ENCODE peak calls at places on chromosomes 5 and 9, in eight cellular contexts. One of them, this sample, is unnamed.

GRCh38 chr5:178201927-178202235 is 2.5 kb upstream of the HNRNPAB start:
- DNase-seq in K562: no peak
- DNase-seq in mesenchymal stem cell: no peak
- DNase-seq in lower lobe of right lung: no peak
- DNase-seq in CD4-positive, CD25-positive, alpha-beta regulatory T cell: no peak
- DNase-seq in HCT116: no peak
- DNase-seq in uterus: no peak
- DNase-seq in GM12878: no peak
- DNase-seq in this sample: no peak

GRCh38 chr5:100643473-100643872 is 108.3 kb downstream of the FAM174A start:
- DNase-seq in K562: no peak
- DNase-seq in mesenchymal stem cell: peak; percentile 19
- DNase-seq in lower lobe of right lung: no peak
- DNase-seq in CD4-positive, CD25-positive, alpha-beta regulatory T cell: no peak
- DNase-seq in HCT116: no peak
- DNase-seq in uterus: no peak
- DNase-seq in GM12878: no peak
- DNase-seq in this sample: no peak

GRCh38 chr9:75993434-75993833 is 103.0 kb downstream of the PCSK5 start:
- DNase-seq in K562: no peak
- DNase-seq in mesenchymal stem cell: peak; percentile 27
- DNase-seq in lower lobe of right lung: no peak
- DNase-seq in CD4-positive, CD25-positive, alpha-beta regulatory T cell: no peak
- DNase-seq in HCT116: peak; percentile 26
- DNase-seq in uterus: no peak
- DNase-seq in GM12878: no peak
- DNase-seq in this sample: no peak

GRCh38 chr5:111755264-111755941 is 1.6 kb downstream of the NREP start:
- DNase-seq in K562: no peak
- DNase-seq in mesenchymal stem cell: no peak
- DNase-seq in lower lobe of right lung: no peak
- DNase-seq in CD4-positive, CD25-positive, alpha-beta regulatory T cell: no peak
- DNase-seq in HCT116: no peak
- DNase-seq in uterus: no peak
- DNase-seq in GM12878: no peak
- DNase-seq in this sample: no peak

GRCh38 chr5:16600397-16600796 is 16.4 kb downstream of the RETREG1 start:
- DNase-seq in K562: no peak
- DNase-seq in mesenchymal stem cell: no peak
- DNase-seq in lower lobe of right lung: peak; percentile 78
- DNase-seq in CD4-positive, CD25-positive, alpha-beta regulatory T cell: no peak
- DNase-seq in HCT116: no peak
- DNase-seq in uterus: peak; percentile 24
- DNase-seq in GM12878: no peak
- DNase-seq in this sample: no peak

GRCh38 chr5:133041910-133042309 is 9.9 kb upstream of the HSPA4 start:
- DNase-seq in K562: no peak
- DNase-seq in mesenchymal stem cell: peak; percentile 52
- DNase-seq in lower lobe of right lung: no peak
- DNase-seq in CD4-positive, CD25-positive, alpha-beta regulatory T cell: no peak
- DNase-seq in HCT116: no peak
- DNase-seq in uterus: no peak
- DNase-seq in GM12878: no peak
- DNase-seq in this sample: no peak

GRCh38 chr5:66498791-66499207 is 97.4 kb upstream of the MAST4 start:
- DNase-seq in K562: no peak
- DNase-seq in mesenchymal stem cell: no peak
- DNase-seq in lower lobe of right lung: no peak
- DNase-seq in CD4-positive, CD25-positive, alpha-beta regulatory T cell: no peak
- DNase-seq in HCT116: no peak
- DNase-seq in uterus: no peak
- DNase-seq in GM12878: no peak
- DNase-seq in this sample: no peak

GRCh38 chr9:68711281-68711680 is 6.2 kb downstream of the PIP5K1B start:
- DNase-seq in K562: no peak
- DNase-seq in mesenchymal stem cell: no peak
- DNase-seq in lower lobe of right lung: no peak
- DNase-seq in CD4-positive, CD25-positive, alpha-beta regulatory T cell: no peak
- DNase-seq in HCT116: no peak
- DNase-seq in uterus: no peak
- DNase-seq in GM12878: no peak
- DNase-seq in this sample: no peak

GRCh38 chr5:322281-322941 is 897 bp downstream of the AHRR start:
- DNase-seq in K562: no peak
- DNase-seq in mesenchymal stem cell: peak; percentile 63
- DNase-seq in lower lobe of right lung: no peak
- DNase-seq in CD4-positive, CD25-positive, alpha-beta regulatory T cell: no peak
- DNase-seq in HCT116: no peak
- DNase-seq in uterus: no peak
- DNase-seq in GM12878: no peak
- DNase-seq in this sample: no peak

GRCh38 chr5:322942-323879 is 1.7 kb downstream of the AHRR start:
- DNase-seq in K562: no peak
- DNase-seq in mesenchymal stem cell: peak; percentile 48
- DNase-seq in lower lobe of right lung: no peak
- DNase-seq in CD4-positive, CD25-positive, alpha-beta regulatory T cell: no peak
- DNase-seq in HCT116: no peak
- DNase-seq in uterus: no peak
- DNase-seq in GM12878: no peak
- DNase-seq in this sample: no peak

GRCh38 chr5:321233-321725 is at the start of gene AHRR:
- DNase-seq in K562: peak; percentile 92
- DNase-seq in mesenchymal stem cell: peak; percentile 76
- DNase-seq in lower lobe of right lung: peak; percentile 78
- DNase-seq in CD4-positive, CD25-positive, alpha-beta regulatory T cell: no peak
- DNase-seq in HCT116: no peak
- DNase-seq in uterus: no peak
- DNase-seq in GM12878: no peak
- DNase-seq in this sample: no peak

GRCh38 chr5:320524-321232 is 836 bp upstream of the AHRR start:
- DNase-seq in K562: no peak
- DNase-seq in mesenchymal stem cell: no peak
- DNase-seq in lower lobe of right lung: no peak
- DNase-seq in CD4-positive, CD25-positive, alpha-beta regulatory T cell: no peak
- DNase-seq in HCT116: no peak
- DNase-seq in uterus: no peak
- DNase-seq in GM12878: no peak
- DNase-seq in this sample: no peak

DNA sequence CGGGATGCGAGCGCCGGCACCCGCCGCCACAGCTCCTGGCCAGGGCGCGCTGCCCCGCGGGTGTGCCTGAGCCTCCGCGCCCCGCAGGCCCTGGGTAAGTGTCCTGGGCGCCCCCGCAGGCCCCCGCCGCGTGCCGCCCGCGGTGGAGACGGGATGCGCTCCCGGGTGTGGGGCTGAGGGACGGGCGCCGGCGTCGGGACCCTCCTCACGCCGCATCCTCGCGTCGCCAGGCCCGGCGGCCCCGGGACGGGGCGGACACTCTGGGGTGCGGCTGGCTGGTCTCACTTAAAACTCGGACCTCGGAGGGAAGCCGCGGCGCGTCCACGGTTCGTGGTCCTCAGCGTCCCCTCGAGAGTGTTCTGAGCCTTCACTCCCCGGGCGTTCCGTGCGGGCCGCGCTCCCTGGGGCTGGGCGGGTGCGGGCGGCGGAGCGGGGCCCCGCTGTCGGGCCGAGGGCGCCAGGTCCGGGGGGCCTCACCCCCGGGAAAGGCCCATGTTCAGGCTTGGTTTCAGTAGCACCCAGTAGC is 275 bp downstream of the AHRR start:
- DNase-seq in K562: no peak
- DNase-seq in mesenchymal stem cell: no peak
- DNase-seq in lower lobe of right lung: no peak
- DNase-seq in CD4-positive, CD25-positive, alpha-beta regulatory T cell: no peak
- DNase-seq in HCT116: no peak
- DNase-seq in uterus: no peak
- DNase-seq in GM12878: no peak
- DNase-seq in this sample: no peak
- H3K4me3 ChIP-seq in K562: no peak overlapping the region
- H3K4me3 ChIP-seq in mesenchymal stem cell: peak overlapping the region; percentile 63
- H3K4me3 ChIP-seq in lower lobe of right lung: peak overlapping the region; percentile 68
- H3K4me3 ChIP-seq in CD4-positive, CD25-positive, alpha-beta regulatory T cell: no peak overlapping the region
- H3K4me3 ChIP-seq in HCT116: peak overlapping the region; percentile 36
- H3K4me3 ChIP-seq in uterus: peak overlapping the region; percentile 6
- H3K4me3 ChIP-seq in GM12878: peak overlapping the region; percentile 96
- H3K4me3 ChIP-seq in this sample: peak overlapping the region; percentile 37

GRCh38 chr9:113520109-113520642 is 56.6 kb downstream of the RGS3 start:
- DNase-seq in K562: no peak
- DNase-seq in mesenchymal stem cell: peak; percentile 44
- DNase-seq in lower lobe of right lung: no peak
- DNase-seq in CD4-positive, CD25-positive, alpha-beta regulatory T cell: peak; percentile 26
- DNase-seq in HCT116: no peak
- DNase-seq in uterus: no peak
- DNase-seq in GM12878: peak; percentile 82
- DNase-seq in this sample: peak; percentile 68
- H3K4me1 ChIP-seq in K562: no peaks in the 10 kb centered on the region
- H3K4me1 ChIP-seq in mesenchymal stem cell: peaks cover 41% of the 10 kb centered on the region
- H3K4me1 ChIP-seq in lower lobe of right lung: peaks cover 55% of the 10 kb centered on the region
- H3K4me1 ChIP-seq in CD4-positive, CD25-positive, alpha-beta regulatory T cell: peaks cover 91% of the 10 kb centered on the region
- H3K4me1 ChIP-seq in HCT116: no peaks in the 10 kb centered on the region
- H3K4me1 ChIP-seq in uterus: no peaks in the 10 kb centered on the region
- H3K4me1 ChIP-seq in GM12878: peaks cover 48% of the 10 kb centered on the region
- H3K4me1 ChIP-seq in this sample: peaks cover 75% of the 10 kb centered on the region

GRCh38 chr9:127878001-127878651 is 651 bp upstream of the AK1 start:
- DNase-seq in K562: no peak
- DNase-seq in mesenchymal stem cell: no peak
- DNase-seq in lower lobe of right lung: no peak
- DNase-seq in CD4-positive, CD25-positive, alpha-beta regulatory T cell: no peak
- DNase-seq in HCT116: no peak
- DNase-seq in uterus: no peak
- DNase-seq in GM12878: no peak
- DNase-seq in this sample: no peak
- H3K4me3 ChIP-seq in K562: peak overlapping the region; percentile 46
- H3K4me3 ChIP-seq in mesenchymal stem cell: peak overlapping the region; percentile 57
- H3K4me3 ChIP-seq in lower lobe of right lung: peak overlapping the region; percentile 67
- H3K4me3 ChIP-seq in CD4-positive, CD25-positive, alpha-beta regulatory T cell: no peak overlapping the region
- H3K4me3 ChIP-seq in HCT116: peak overlapping the region; percentile 58
- H3K4me3 ChIP-seq in uterus: peak overlapping the region; percentile 44
- H3K4me3 ChIP-seq in GM12878: no peak overlapping the region
- H3K4me3 ChIP-seq in this sample: no peak overlapping the region

GRCh38 chr9:38350529-38350928 is 42.0 kb upstream of the ALDH1B1 start:
- DNase-seq in K562: no peak
- DNase-seq in mesenchymal stem cell: no peak
- DNase-seq in lower lobe of right lung: no peak
- DNase-seq in CD4-positive, CD25-positive, alpha-beta regulatory T cell: no peak
- DNase-seq in HCT116: no peak
- DNase-seq in uterus: no peak
- DNase-seq in GM12878: no peak
- DNase-seq in this sample: no peak
- H3K4me1 ChIP-seq in K562: no peaks in the 10 kb centered on the region
- H3K4me1 ChIP-seq in mesenchymal stem cell: peaks cover 16% of the 10 kb centered on the region
- H3K4me1 ChIP-seq in lower lobe of right lung: no peaks in the 10 kb centered on the region
- H3K4me1 ChIP-seq in CD4-positive, CD25-positive, alpha-beta regulatory T cell: no peaks in the 10 kb centered on the region
- H3K4me1 ChIP-seq in HCT116: no peaks in the 10 kb centered on the region
- H3K4me1 ChIP-seq in uterus: no peaks in the 10 kb centered on the region
- H3K4me1 ChIP-seq in GM12878: no peaks in the 10 kb centered on the region
- H3K4me1 ChIP-seq in this sample: no peaks in the 10 kb centered on the region

GRCh38 chr9:129598089-129598596 is 22.8 kb downstream of the C9orf50 start:
- DNase-seq in K562: no peak
- DNase-seq in mesenchymal stem cell: no peak
- DNase-seq in lower lobe of right lung: no peak
- DNase-seq in CD4-positive, CD25-positive, alpha-beta regulatory T cell: no peak
- DNase-seq in HCT116: no peak
- DNase-seq in uterus: no peak
- DNase-seq in GM12878: no peak
- DNase-seq in this sample: no peak
- H3K4me3 ChIP-seq in K562: no peak overlapping the region
- H3K4me3 ChIP-seq in mesenchymal stem cell: no peak overlapping the region
- H3K4me3 ChIP-seq in lower lobe of right lung: peak overlapping the region; percentile 57
- H3K4me3 ChIP-seq in CD4-positive, CD25-positive, alpha-beta regulatory T cell: peak overlapping the region; percentile 26
- H3K4me3 ChIP-seq in HCT116: peak overlapping the region; percentile 57
- H3K4me3 ChIP-seq in uterus: no peak overlapping the region
- H3K4me3 ChIP-seq in GM12878: peak overlapping the region; percentile 44
- H3K4me3 ChIP-seq in this sample: peak overlapping the region; percentile 48

GRCh38 chr9:123326030-123326586 is 29.9 kb upstream of the CRB2 start:
- DNase-seq in K562: no peak
- DNase-seq in mesenchymal stem cell: no peak
- DNase-seq in lower lobe of right lung: no peak
- DNase-seq in CD4-positive, CD25-positive, alpha-beta regulatory T cell: no peak
- DNase-seq in HCT116: no peak
- DNase-seq in uterus: no peak
- DNase-seq in GM12878: no peak
- DNase-seq in this sample: no peak
- H3K4me1 ChIP-seq in K562: peaks cover 27% of the 10 kb centered on the region
- H3K4me1 ChIP-seq in mesenchymal stem cell: peaks cover 5% of the 10 kb centered on the region
- H3K4me1 ChIP-seq in lower lobe of right lung: peaks cover 37% of the 10 kb centered on the region
- H3K4me1 ChIP-seq in CD4-positive, CD25-positive, alpha-beta regulatory T cell: peaks cover 22% of the 10 kb centered on the region
- H3K4me1 ChIP-seq in HCT116: peaks cover 11% of the 10 kb centered on the region
- H3K4me1 ChIP-seq in uterus: no peaks in the 10 kb centered on the region
- H3K4me1 ChIP-seq in GM12878: peaks cover 47% of the 10 kb centered on the region
- H3K4me1 ChIP-seq in this sample: peaks cover 26% of the 10 kb centered on the region

DNA sequence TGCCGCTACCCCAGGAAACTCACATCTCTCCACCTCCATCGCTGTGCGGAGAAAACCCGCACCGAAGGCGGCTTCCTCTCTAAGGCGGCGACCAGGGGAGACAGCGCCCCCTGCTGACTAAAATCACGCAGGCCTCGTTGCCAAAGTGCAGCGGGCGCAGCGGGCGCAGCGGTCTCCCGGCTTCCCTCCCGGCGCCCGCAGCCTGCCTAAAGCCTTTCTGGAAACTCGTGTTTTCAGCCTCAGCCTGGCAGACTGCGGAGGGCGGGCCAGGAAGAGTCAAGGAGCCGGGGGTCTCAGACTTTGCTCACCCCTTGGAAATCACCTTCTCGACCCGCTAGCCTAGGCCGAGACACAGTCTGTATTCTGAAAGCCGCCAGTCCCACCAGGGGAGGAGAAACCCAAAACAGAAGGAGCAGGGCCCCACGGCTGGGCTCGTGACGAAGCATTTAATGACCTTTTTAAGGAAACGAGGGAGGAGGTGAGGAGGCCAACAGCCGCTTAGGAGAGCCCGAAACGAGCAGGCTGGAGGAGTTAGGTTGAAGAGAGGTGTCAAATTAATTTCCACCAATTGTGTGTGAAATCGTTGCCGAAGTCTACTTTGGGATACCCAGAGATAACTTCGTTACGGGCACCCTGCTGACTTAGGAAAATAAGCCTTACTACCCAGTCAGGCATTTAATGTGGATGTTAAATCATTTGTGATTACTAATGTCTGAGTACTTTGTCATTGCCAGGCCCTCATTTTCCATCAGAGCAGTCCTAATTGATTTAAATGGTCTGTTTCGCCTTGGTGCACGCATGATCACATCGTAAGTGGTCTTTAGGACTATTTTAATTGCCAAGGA is 7.3 kb upstream of the FOXB2 start:
- DNase-seq in K562: peak; percentile 62
- DNase-seq in mesenchymal stem cell: peak; percentile 37
- DNase-seq in lower lobe of right lung: peak; percentile 70
- DNase-seq in CD4-positive, CD25-positive, alpha-beta regulatory T cell: peak; percentile 40
- DNase-seq in HCT116: peak; percentile 38
- DNase-seq in uterus: peak; percentile 34
- DNase-seq in GM12878: no peak
- DNase-seq in this sample: no peak
- H3K4me3 ChIP-seq in K562: no peak overlapping the region
- H3K4me3 ChIP-seq in mesenchymal stem cell: peak overlapping the region; percentile 35
- H3K4me3 ChIP-seq in lower lobe of right lung: peak overlapping the region; percentile 14
- H3K4me3 ChIP-seq in CD4-positive, CD25-positive, alpha-beta regulatory T cell: no peak overlapping the region
- H3K4me3 ChIP-seq in HCT116: peak overlapping the region; percentile 31
- H3K4me3 ChIP-seq in uterus: no peak overlapping the region
- H3K4me3 ChIP-seq in GM12878: no peak overlapping the region
- H3K4me3 ChIP-seq in this sample: no peak overlapping the region

GRCh38 chr5:172861461-172861860 is 27.4 kb downstream of the ERGIC1 start:
- DNase-seq in K562: no peak
- DNase-seq in mesenchymal stem cell: no peak
- DNase-seq in lower lobe of right lung: no peak
- DNase-seq in CD4-positive, CD25-positive, alpha-beta regulatory T cell: no peak
- DNase-seq in HCT116: no peak
- DNase-seq in uterus: no peak
- DNase-seq in GM12878: no peak
- DNase-seq in this sample: no peak
- H3K4me1 ChIP-seq in K562: peaks cover 11% of the 10 kb centered on the region
- H3K4me1 ChIP-seq in mesenchymal stem cell: peaks cover 43% of the 10 kb centered on the region
- H3K4me1 ChIP-seq in lower lobe of right lung: peaks cover 70% of the 10 kb centered on the region
- H3K4me1 ChIP-seq in CD4-positive, CD25-positive, alpha-beta regulatory T cell: no peaks in the 10 kb centered on the region
- H3K4me1 ChIP-seq in HCT116: peaks cover 6% of the 10 kb centered on the region
- H3K4me1 ChIP-seq in uterus: peaks cover 41% of the 10 kb centered on the region
- H3K4me1 ChIP-seq in GM12878: no peaks in the 10 kb centered on the region
- H3K4me1 ChIP-seq in this sample: peaks cover 9% of the 10 kb centered on the region

This sample was measured in effector memory CD4-positive, alpha-beta T cell.